ENCODE peak calls at places on chromosomes 5 and 9, in nine cellular contexts. H, K, B, S, V, X, P, F and E are unnamed samples.

GRCh38 chr9:82457281-82457680 is 468.7 kb downstream of the SPATA31D1 start:
- DNase-seq in H (no peak), K (no peak), B (no peak), S (no peak), V (no peak), X (no peak), P (no peak), F (no peak), E (no peak)

GRCh38 chr5:151742870-151743294 is 15.5 kb downstream of the ATOX1 start:
- DNase-seq in H (peak; percentile 82), K (no peak), B (no peak), S (peak; percentile 66), V (peak; percentile 58), X (no peak), P (peak; percentile 65), F (peak; percentile 66), E (peak; percentile 74)

GRCh38 chr9:123615381-123615780 is 259.4 kb downstream of the CRB2 start:
- DNase-seq in H (no peak), K (no peak), B (no peak), S (no peak), V (no peak), X (no peak), P (no peak), F (no peak), E (no peak)

GRCh38 chr9:126395439-126396212 is 69.0 kb downstream of the MVB12B start:
- DNase-seq in H (peak; percentile 71), K (no peak), B (no peak), S (peak; percentile 74), V (peak; percentile 55), X (no peak), P (no peak), F (no peak), E (peak; percentile 63)

GRCh38 chr9:78871452-78872331 is 574.8 kb downstream of the PSAT1 start:
- DNase-seq in H (peak; percentile 65), K (no peak), B (no peak), S (peak; percentile 97), V (peak; percentile 94), X (no peak), P (no peak), F (no peak), E (peak; percentile 70)

GRCh38 chr5:122019936-122020590 is 58.0 kb downstream of the LOX start:
- DNase-seq in H (peak; percentile 14), K (no peak), B (no peak), S (peak; percentile 45), V (no peak), X (no peak), P (no peak), F (no peak), E (no peak)

GRCh38 chr5:143244990-143245389 is 158.5 kb downstream of the NR3C1 start:
- DNase-seq in H (peak; percentile 63), K (no peak), B (no peak), S (peak; percentile 71), V (no peak), X (no peak), P (no peak), F (no peak), E (peak; percentile 56)

GRCh38 chr9:6355728-6356127 is 27.6 kb downstream of the TPD52L3 start:
- DNase-seq in H (peak; percentile 80), K (no peak), B (no peak), S (peak; percentile 68), V (peak; percentile 4), X (no peak), P (no peak), F (no peak), E (peak; percentile 71)

GRCh38 chr5:151093476-151093889 is 12.6 kb upstream of the TNIP1 start:
- DNase-seq in H (peak; percentile 97), K (no peak), B (no peak), S (peak; percentile 93), V (no peak), X (no peak), P (no peak), F (peak; percentile 84), E (peak; percentile 99)

GRCh38 chr9:127707766-127708165 is 978 bp downstream of the CFAP157 start:
- DNase-seq in H (peak; percentile 16), K (peak; percentile 31), B (no peak), S (no peak), V (no peak), X (no peak), P (no peak), F (no peak), E (no peak)
- TF ChIP-seq CTCF in H (no peak), K (no peak), B (no peak), S (no peak), V (no peak), X (peak; percentile 19), P (no peak), F (no peak), E (no peak)

GRCh38 chr9:18320046-18320445 is 153.9 kb upstream of the ADAMTSL1 start:
- DNase-seq in H (peak; percentile 28), K (no peak), B (no peak), S (peak; percentile 14), V (no peak), X (no peak), P (no peak), F (no peak), E (peak; percentile 15)
- TF ChIP-seq CTCF in H (peak; percentile 25), K (no peak), B (no peak), S (peak; percentile 11), V (no peak), X (no peak), P (no peak), F (no peak), E (peak; percentile 10)

GRCh38 chr9:111150241-111150640 is 112.0 kb upstream of the LPAR1 start:
- DNase-seq in H (peak; percentile 20), K (no peak), B (no peak), S (no peak), V (no peak), X (no peak), P (no peak), F (no peak), E (no peak)
- TF ChIP-seq CTCF in H (no peak), K (no peak), B (no peak), S (no peak), V (no peak), X (no peak), P (no peak), F (no peak), E (no peak)

GRCh38 chr5:38211354-38211710 is 47.0 kb upstream of the EGFLAM start:
- DNase-seq in H (no peak), K (no peak), B (no peak), S (no peak), V (no peak), X (no peak), P (no peak), F (no peak), E (no peak)

GRCh38 chr5:38212307-38212706 is 46.1 kb upstream of the EGFLAM start:
- DNase-seq in H (no peak), K (no peak), B (no peak), S (no peak), V (no peak), X (no peak), P (no peak), F (no peak), E (no peak)

GRCh38 chr5:38208782-38209378 is 49.5 kb upstream of the EGFLAM start:
- DNase-seq in H (peak; percentile 55), K (no peak), B (no peak), S (peak; percentile 40), V (peak; percentile 7), X (no peak), P (peak; percentile 31), F (no peak), E (peak; percentile 66)

GRCh38 chr5:38210701-38211353 is 47.5 kb upstream of the EGFLAM start:
- DNase-seq in H (no peak), K (no peak), B (no peak), S (no peak), V (no peak), X (no peak), P (no peak), F (no peak), E (no peak)

DNA sequence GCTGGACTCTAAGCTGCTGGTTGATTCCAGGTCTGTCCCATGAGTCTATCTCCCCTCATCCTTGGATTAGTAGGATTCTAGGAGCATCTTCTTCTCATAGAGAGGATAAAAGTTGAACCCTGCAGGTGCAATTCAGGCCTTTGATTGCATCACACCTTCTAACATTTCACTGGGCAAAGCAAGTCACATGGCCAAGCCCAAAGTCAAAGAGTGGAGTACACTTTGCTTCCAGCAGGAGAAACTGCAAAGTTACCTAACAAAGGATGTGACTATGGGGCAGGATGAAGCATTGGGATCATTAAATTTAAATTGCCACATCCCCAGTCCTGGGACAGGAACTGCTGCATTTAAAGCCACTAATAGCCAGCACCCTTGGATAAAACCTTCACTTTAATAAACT is 51.0 kb upstream of the EGFLAM start:
- DNase-seq in H (peak; percentile 11), K (no peak), B (no peak), S (no peak), V (no peak), X (no peak), P (peak; percentile 16), F (no peak), E (no peak)
- TF ChIP-seq CTCF in H (no peak), K (no peak), B (no peak), S (no peak), V (no peak), X (no peak), P (no peak), F (no peak), E (peak; percentile 7)

GRCh38 chr9:80968611-80969010 is 720.7 kb downstream of the TLE1 start:
- DNase-seq in H (peak; percentile 71), K (no peak), B (no peak), S (peak; percentile 92), V (no peak), X (no peak), P (no peak), F (no peak), E (peak; percentile 21)
- TF ChIP-seq CTCF in H (no peak), K (no peak), B (no peak), S (peak; percentile 9), V (no peak), X (no peak), P (no peak), F (no peak), E (no peak)

GRCh38 chr5:172370237-172370640 is 84.1 kb downstream of the SH3PXD2B start:
- DNase-seq in H (no peak), K (no peak), B (no peak), S (no peak), V (no peak), X (no peak), P (no peak), F (no peak), E (no peak)
- TF ChIP-seq CTCF in H (no peak), K (no peak), B (no peak), S (no peak), V (no peak), X (no peak), P (no peak), F (no peak), E (no peak)

DNA sequence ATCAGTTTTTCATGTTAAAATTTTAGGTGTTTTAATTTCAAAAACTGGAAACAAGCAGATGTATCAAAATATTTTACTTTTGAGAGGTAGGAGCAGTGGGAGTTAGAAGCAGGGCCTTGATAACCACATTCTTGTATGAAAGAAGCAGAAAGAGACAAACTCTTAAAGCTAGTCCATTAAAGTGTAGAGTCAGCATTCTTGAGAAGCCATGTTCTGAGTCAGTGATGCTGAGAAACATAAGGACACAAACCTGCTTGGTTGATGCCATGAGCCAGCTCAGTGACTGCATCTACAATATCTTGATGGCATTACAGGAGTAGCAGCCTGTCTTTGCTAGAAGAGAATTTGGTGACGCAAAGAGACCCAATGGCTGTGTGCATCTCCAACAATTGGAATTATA is 826.1 kb upstream of the CTNND2 start:
- DNase-seq in H (no peak), K (no peak), B (no peak), S (no peak), V (no peak), X (no peak), P (no peak), F (no peak), E (no peak)
- TF ChIP-seq CTCF in H (no peak), K (no peak), B (no peak), S (no peak), V (no peak), X (no peak), P (no peak), F (no peak), E (no peak)